ENCODE peak calls at places on chromosomes 7 and 10, in four cellular contexts. L is CD8-positive, alpha-beta memory T cell; M is testis; Y is uterus. C is an unnamed sample.
A peak's percentile ranks its signal among the peaks of the same experiment; 100 is the strongest.

GRCh38 chr10:79184141-79184625 is 115.4 kb downstream of the ZMIZ1 start:
- DNase-seq in L (no peak), M (no peak), Y (no peak), C (no peak)

GRCh38 chr7:138081868-138082267 is 5.6 kb downstream of the AKR1D1 start:
- DNase-seq in L (no peak), M (no peak), Y (no peak), C (no peak)

GRCh38 chr7:36287371-36288241 is 102.1 kb upstream of the ANLN start:
- DNase-seq in L (no peak), M (no peak), Y (no peak), C (no peak)

GRCh38 chr10:14385591-14386201 is 55.0 kb upstream of the FRMD4A start:
- DNase-seq in L (no peak), M (no peak), Y (no peak), C (no peak)

GRCh38 chr10:128978211-128978610 is 488.8 kb upstream of the MGMT start:
- DNase-seq in L (no peak), M (no peak), Y (no peak), C (no peak)

GRCh38 chr7:115338016-115338415 is 416.1 kb downstream of the MDFIC start:
- DNase-seq in L (no peak), M (no peak), Y (no peak), C (no peak)

GRCh38 chr10:30963994-30964930 is 67.4 kb downstream of the ZNF438 start:
- DNase-seq in L (no peak), M (no peak), Y (no peak), C (no peak)

GRCh38 chr10:14971867-14972448 is 12.8 kb downstream of the MEIG1 start:
- DNase-seq in L (peak; percentile 15), M (peak; percentile 39), Y (no peak), C (no peak)

GRCh38 chr7:158463317-158463716 is 124.3 kb downstream of the PTPRN2 start:
- DNase-seq in L (no peak), M (no peak), Y (no peak), C (no peak)

GRCh38 chr7:51077951-51078350 is 238.7 kb downstream of the COBL start:
- DNase-seq in L (no peak), M (no peak), Y (no peak), C (no peak)

GRCh38 chr7:18626717-18627116 is 131.2 kb downstream of the HDAC9 start:
- DNase-seq in L (no peak), M (no peak), Y (no peak), C (no peak)

GRCh38 chr7:127717502-127718125 is 65.6 kb downstream of the SND1 start:
- DNase-seq in L (no peak), M (no peak), Y (no peak), C (no peak)

GRCh38 chr10:126663328-126663727 is 7.2 kb downstream of the C10orf90 start:
- DNase-seq in L (no peak), M (no peak), Y (peak; percentile 47), C (peak; percentile 53)

GRCh38 chr7:12069757-12070156 is 141.3 kb upstream of the TMEM106B start:
- DNase-seq in L (no peak), M (no peak), Y (no peak), C (no peak)

GRCh38 chr7:12064716-12065115 is 146.4 kb upstream of the TMEM106B start:
- DNase-seq in L (no peak), M (no peak), Y (no peak), C (no peak)

GRCh38 chr7:12067156-12067831 is 143.8 kb upstream of the TMEM106B start:
- DNase-seq in L (peak; percentile 38), M (peak; percentile 62), Y (peak; percentile 45), C (no peak)

GRCh38 chr7:12066561-12066960 is 144.5 kb upstream of the TMEM106B start:
- DNase-seq in L (no peak), M (no peak), Y (no peak), C (no peak)

GRCh38 chr7:12066004-12066403 is 145.1 kb upstream of the TMEM106B start:
- DNase-seq in L (no peak), M (no peak), Y (no peak), C (no peak)
- H3K27ac ChIP-seq in L (no peak overlapping the region), M (no peak overlapping the region), Y (no peak overlapping the region), C (no peak overlapping the region)

GRCh38 chr7:5237286-5237685 is 45.5 kb upstream of the SLC29A4 start:
- DNase-seq in L (no peak), M (peak; percentile 79), Y (peak; percentile 47), C (no peak)
- H3K4me1 ChIP-seq in L (peaks cover 7% of the 10 kb centered on the region), M (peaks cover 27% of the 10 kb centered on the region), Y (no peaks in the 10 kb centered on the region), C (no peaks in the 10 kb centered on the region)

DNA sequence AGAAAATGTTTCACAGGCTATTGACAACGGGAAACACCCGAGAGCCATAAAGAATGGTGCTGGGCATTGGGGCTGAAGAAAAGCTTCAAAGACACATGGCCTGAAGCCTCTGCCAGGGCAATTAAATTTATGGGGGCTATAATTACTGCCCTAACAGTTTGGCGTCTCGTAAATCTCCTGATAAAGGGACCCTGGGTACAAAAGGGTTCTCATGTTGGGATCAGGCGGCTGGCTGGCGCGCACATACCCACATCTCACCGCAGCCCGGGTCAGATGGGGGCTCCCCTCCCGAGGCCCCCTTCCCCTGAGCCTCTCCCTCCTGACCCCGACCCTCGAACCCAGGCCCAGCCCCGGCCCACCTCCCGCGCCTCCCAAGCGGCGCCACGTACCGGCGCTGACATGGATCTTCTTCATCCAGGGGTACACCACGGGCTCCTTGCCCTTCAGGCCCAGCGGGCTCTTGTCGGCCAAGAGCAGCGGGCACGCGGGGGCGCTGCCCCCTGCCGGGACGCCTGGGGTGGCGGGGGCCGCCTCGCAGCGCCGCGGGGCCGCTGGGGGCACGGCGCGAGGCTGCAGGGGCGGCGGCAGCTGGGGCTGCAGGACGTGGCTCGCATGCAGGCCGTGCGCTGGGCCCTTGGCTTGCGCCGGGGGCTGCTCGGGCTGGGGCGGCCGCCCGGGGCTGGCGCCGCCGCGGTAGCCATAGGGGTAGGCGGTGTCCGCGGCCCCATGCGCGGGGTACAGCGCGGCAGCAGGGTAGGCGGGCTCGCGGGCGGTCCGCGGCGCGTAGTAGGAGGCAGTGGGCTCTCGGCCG is 623 bp downstream of the HOXA4 start:
- DNase-seq in L (no peak), M (peak; percentile 14), Y (no peak), C (peak; percentile 18)
- H3K27ac ChIP-seq in L (no peak overlapping the region), M (no peak overlapping the region), Y (peak overlapping the region; percentile 76), C (peak overlapping the region; percentile 98)

DNA sequence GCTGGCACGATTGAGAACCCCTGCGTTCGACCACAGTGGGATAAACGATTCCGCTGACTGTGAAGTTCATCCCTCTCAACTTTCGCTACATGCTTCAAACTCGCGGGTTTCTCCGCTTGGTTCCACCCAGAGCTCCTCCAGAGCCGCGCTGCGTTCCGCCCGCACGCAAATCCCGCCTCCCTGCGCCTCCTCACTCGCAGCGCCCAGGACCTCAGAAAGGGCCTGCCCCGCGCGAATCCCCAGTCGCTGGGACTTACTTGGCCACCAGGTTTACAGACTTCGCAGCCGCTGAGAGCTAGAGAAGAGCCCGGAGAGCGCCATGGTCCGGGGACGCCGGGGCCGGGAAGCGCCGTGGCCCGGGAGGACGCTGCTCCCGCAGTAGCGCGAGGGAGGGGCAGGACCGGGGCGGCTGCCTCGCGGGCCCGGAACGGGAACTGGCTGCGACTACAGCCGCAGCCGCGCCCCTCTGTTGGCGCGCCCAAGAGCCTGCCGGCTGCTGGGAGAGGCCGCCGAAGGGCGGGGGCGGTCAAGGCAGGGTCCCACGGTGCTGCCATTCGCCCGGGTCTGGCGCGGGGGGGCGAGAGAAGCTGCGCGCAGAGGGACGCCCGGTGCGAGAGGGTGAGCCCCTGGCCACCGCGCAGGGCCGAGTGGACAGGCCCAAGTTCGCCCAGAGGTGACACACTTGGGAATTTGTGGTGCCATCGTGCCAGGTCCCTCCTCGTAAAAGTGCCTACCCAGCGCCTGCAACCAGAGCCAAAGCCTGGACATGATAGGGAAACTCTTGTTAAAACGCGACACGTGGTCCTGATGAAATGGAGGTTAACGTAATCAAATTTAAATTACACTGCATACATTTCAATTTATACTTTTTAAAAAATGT is at the start of gene NOD1:
- DNase-seq in L (peak; percentile 49), M (peak; percentile 76), Y (peak; percentile 66), C (peak; percentile 49)
- H3K4me1 ChIP-seq in L (peaks cover 30% of the 10 kb centered on the region), M (peaks cover 8% of the 10 kb centered on the region), Y (peaks cover 8% of the 10 kb centered on the region), C (no peaks in the 10 kb centered on the region)

DNA sequence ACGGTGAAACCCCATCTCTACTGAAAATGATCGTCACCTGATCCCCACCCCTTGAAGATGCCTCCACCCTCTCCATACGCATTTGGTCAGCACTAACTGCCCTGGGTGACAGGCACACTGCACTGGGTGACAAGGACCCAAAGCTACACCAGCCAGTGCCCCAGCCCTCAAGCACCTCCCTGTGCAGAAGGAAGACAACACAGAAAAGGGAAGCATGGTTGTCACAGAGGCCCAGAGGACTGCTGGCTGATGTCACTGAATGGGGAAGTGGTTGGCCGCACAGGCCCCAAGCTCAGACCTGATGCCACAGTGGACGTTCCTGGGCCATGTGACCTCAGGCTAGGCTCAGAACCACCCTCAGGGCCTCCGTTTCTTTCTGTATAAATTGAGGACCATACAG is 4.2 kb upstream of the PILRA start:
- DNase-seq in L (no peak), M (peak; percentile 49), Y (no peak), C (no peak)
- H3K27ac ChIP-seq in L (peak overlapping the region; percentile 6), M (peak overlapping the region; percentile 31), Y (no peak overlapping the region), C (no peak overlapping the region)